ENCODE peak calls at places on chromosomes 1 and 21, in eight cellular contexts. U is spleen, V is A549, E is progenitor cell of endocrine pancreas, O is lower leg skin, L is uterus, A is mammary epithelial cell, T is endothelial cell. D is an unnamed sample.

GRCh38 chr1:209829716-209830115 is 1.9 kb downstream of the UTP25 start:
- DNase-seq in U (no peak), V (no peak), E (no peak), O (no peak), L (no peak), A (no peak), T (no peak), D (no peak)

GRCh38 chr1:86200901-86201300 is 44.3 kb upstream of the COL24A1 start:
- DNase-seq in U (no peak), V (no peak), E (no peak), O (no peak), L (no peak), A (no peak), T (no peak), D (no peak)

GRCh38 chr1:921011-921837 is 2.5 kb upstream of the SAMD11 start:
- DNase-seq in U (no peak), V (peak), E (peak), O (no peak), L (peak), A (peak), T (peak), D (no peak)

GRCh38 chr1:43522776-43523480 is 7.8 kb upstream of the PTPRF start:
- DNase-seq in U (no peak), V (peak), E (no peak), O (no peak), L (no peak), A (peak), T (no peak), D (peak)

GRCh38 chr1:25767437-25767770 is 32.6 kb upstream of the SELENON start:
- DNase-seq in U (no peak), V (no peak), E (no peak), O (no peak), L (no peak), A (no peak), T (no peak), D (no peak)

GRCh38 chr21:40047211-40047610 is 180.0 kb downstream of the PCP4 start:
- DNase-seq in U (no peak), V (no peak), E (no peak), O (no peak), L (no peak), A (no peak), T (no peak), D (no peak)

GRCh38 chr1:54798769-54799641 is 2.1 kb downstream of the TTC22 start:
- DNase-seq in U (peak), V (no peak), E (no peak), O (no peak), L (no peak), A (peak), T (no peak), D (no peak)

GRCh38 chr1:94660994-94661393 is 119.4 kb upstream of the F3 start:
- DNase-seq in U (no peak), V (no peak), E (no peak), O (no peak), L (no peak), A (no peak), T (no peak), D (no peak)

GRCh38 chr1:175267716-175268416 is 75.3 kb upstream of the KIAA0040 start:
- DNase-seq in U (no peak), V (no peak), E (no peak), O (no peak), L (peak), A (peak), T (no peak), D (no peak)

GRCh38 chr1:223331929-223332328 is 32.0 kb downstream of the SUSD4 start:
- DNase-seq in U (no peak), V (no peak), E (no peak), O (no peak), L (no peak), A (peak), T (no peak), D (no peak)

GRCh38 chr1:186502087-186502486 is 41.2 kb upstream of the PDC start:
- DNase-seq in U (no peak), V (no peak), E (no peak), O (no peak), L (no peak), A (no peak), T (no peak), D (no peak)

GRCh38 chr1:109621402-109622101 is 1.9 kb downstream of the AMPD2 start:
- DNase-seq in U (no peak), V (no peak), E (no peak), O (no peak), L (peak), A (no peak), T (no peak), D (no peak)

GRCh38 chr21:26834181-26834945 is 10.8 kb downstream of the ADAMTS1 start:
- DNase-seq in U (no peak), V (no peak), E (no peak), O (no peak), L (no peak), A (no peak), T (no peak), D (no peak)

GRCh38 chr21:33302055-33302454 is 22.7 kb upstream of the IFNAR1 start:
- DNase-seq in U (no peak), V (no peak), E (no peak), O (no peak), L (no peak), A (no peak), T (no peak), D (no peak)

GRCh38 chr1:56903778-56904177 is 49.2 kb downstream of the C8A start:
- DNase-seq in U (no peak), V (no peak), E (no peak), O (no peak), L (no peak), A (no peak), T (no peak), D (no peak)

GRCh38 chr1:56901720-56902119 is 47.1 kb downstream of the C8A start:
- DNase-seq in U (no peak), V (no peak), E (no peak), O (no peak), L (no peak), A (no peak), T (no peak), D (no peak)

GRCh38 chr1:56905667-56906066 is 51.1 kb downstream of the C8A start:
- DNase-seq in U (no peak), V (no peak), E (no peak), O (no peak), L (no peak), A (no peak), T (no peak), D (no peak)

GRCh38 chr1:56908619-56909340 is 54.2 kb downstream of the C8A start:
- DNase-seq in U (no peak), V (no peak), E (no peak), O (no peak), L (no peak), A (no peak), T (no peak), D (no peak)

GRCh38 chr1:56904706-56905105 is 50.1 kb downstream of the C8A start:
- DNase-seq in U (no peak), V (no peak), E (no peak), O (no peak), L (no peak), A (no peak), T (no peak), D (no peak)
- TF ChIP-seq CTCF in U (no peak), V (no peak), E (no peak), O (no peak), L (no peak), A (no peak), T (no peak), D (no peak)

DNA sequence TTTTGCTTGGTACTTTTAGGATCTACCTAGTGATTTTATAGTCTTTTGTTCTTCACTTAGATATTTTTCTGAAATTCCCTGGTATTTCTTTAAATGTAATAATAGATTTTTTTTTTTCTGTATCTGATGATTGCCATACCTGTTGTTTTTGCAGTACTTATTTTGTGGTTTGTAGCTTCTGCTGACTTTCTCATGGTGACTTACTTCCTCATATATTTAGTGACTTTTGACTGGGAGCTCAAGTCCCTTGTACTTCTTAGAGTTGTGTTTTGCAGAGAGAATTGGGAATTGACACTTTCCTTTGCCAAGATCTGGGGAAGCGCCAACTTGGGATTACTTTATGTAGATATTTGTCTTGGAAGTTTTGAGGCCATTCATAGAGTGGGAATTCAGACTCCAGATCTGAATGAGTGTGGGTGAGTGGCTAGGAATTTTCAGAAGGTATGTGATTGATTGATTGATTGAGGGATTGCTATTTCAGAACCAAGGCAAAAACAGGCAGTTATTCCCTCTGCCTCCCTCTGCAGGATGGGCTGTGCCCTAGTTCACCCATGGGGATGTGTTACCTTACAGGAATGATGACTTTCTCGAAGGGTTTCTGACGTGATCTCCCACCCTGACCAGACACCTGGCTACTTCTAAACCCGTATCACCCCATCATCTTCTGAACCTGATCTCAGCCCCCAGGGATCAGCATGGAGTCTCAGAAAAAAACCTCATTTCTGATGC is 219.5 kb downstream of the URB2 start:
- DNase-seq in U (no peak), V (no peak), E (no peak), O (no peak), L (no peak), A (no peak), T (no peak), D (no peak)
- TF ChIP-seq CTCF in U (no peak), V (no peak), E (peak), O (no peak), L (no peak), A (no peak), T (no peak), D (no peak)

GRCh38 chr1:226480459-226480858 is 68.1 kb upstream of the STUM start:
- DNase-seq in U (no peak), V (no peak), E (no peak), O (no peak), L (no peak), A (no peak), T (no peak), D (no peak)

GRCh38 chr1:226481133-226481532 is 67.4 kb upstream of the STUM start:
- DNase-seq in U (no peak), V (no peak), E (no peak), O (no peak), L (no peak), A (no peak), T (no peak), D (no peak)

GRCh38 chr1:226479432-226479831 is 69.1 kb upstream of the STUM start:
- DNase-seq in U (no peak), V (no peak), E (no peak), O (no peak), L (no peak), A (peak), T (no peak), D (no peak)

GRCh38 chr1:226482975-226483660 is 65.4 kb upstream of the STUM start:
- DNase-seq in U (no peak), V (no peak), E (no peak), O (no peak), L (no peak), A (no peak), T (no peak), D (no peak)

GRCh38 chr1:226482196-226482595 is 66.4 kb upstream of the STUM start:
- DNase-seq in U (no peak), V (no peak), E (no peak), O (no peak), L (no peak), A (no peak), T (no peak), D (no peak)
- TF ChIP-seq CTCF in U (no peak), V (no peak), E (no peak), O (no peak), L (no peak), A (no peak), T (no peak), D (no peak)

GRCh38 chr1:36576118-36576517 is 93.4 kb upstream of the CSF3R start:
- DNase-seq in U (peak), V (peak), E (peak), O (peak), L (peak), A (peak), T (peak), D (no peak)
- TF ChIP-seq CTCF in U (peak), V (peak), E (peak), O (no peak), L (peak), A (peak), T (peak), D (peak)

GRCh38 chr1:97050501-97050900 is 328.9 kb downstream of the PTBP2 start:
- DNase-seq in U (no peak), V (peak), E (no peak), O (no peak), L (no peak), A (no peak), T (peak), D (no peak)
- TF ChIP-seq CTCF in U (no peak), V (no peak), E (peak), O (no peak), L (no peak), A (peak), T (no peak), D (peak)